ENCODE peak calls at places on chromosomes 13 and 19, in four cellular contexts. Y is fibroblast of the aortic adventitia, R is fibroblast of lung, M is heart right ventricle. N is an unnamed sample.
A peak's percentile ranks its signal among the peaks of the same experiment; 100 is the strongest.

GRCh38 chr19:43101950-43102349 is 19.4 kb upstream of the PSG2 start:
- DNase-seq in Y (no peak), M (no peak), R (no peak), N (no peak)

GRCh38 chr13:30870049-30870884 is 35.8 kb upstream of the MEDAG start:
- DNase-seq in R (peak; percentile 99), M (peak; percentile 77), Y (peak; percentile 100), N (no peak)

GRCh38 chr19:38023661-38024574 is 116.9 kb downstream of the SIPA1L3 start:
- DNase-seq in M (no peak), R (no peak), Y (no peak), N (no peak)

GRCh38 chr13:101307181-101307701 is 109.1 kb downstream of the NALCN start:
- DNase-seq in M (no peak), Y (peak; percentile 94), R (peak; percentile 100), N (peak; percentile 32)

GRCh38 chr13:64791373-64791772 is 2438.8 kb downstream of the PCDH9 start:
- DNase-seq in R (no peak), Y (no peak), M (no peak), N (no peak)

GRCh38 chr13:95032114-95032513 is 269.1 kb downstream of the ABCC4 start:
- DNase-seq in Y (no peak), R (no peak), M (no peak), N (no peak)

GRCh38 chr19:4326837-4327251 is 11.8 kb downstream of the STAP2 start:
- DNase-seq in M (no peak), Y (no peak), R (no peak), N (no peak)

GRCh38 chr13:40272776-40273139 is 393.7 kb downstream of the FOXO1 start:
- DNase-seq in Y (peak; percentile 84), M (no peak), R (peak; percentile 90), N (no peak)

GRCh38 chr13:63481334-63481733 is 2065.7 kb upstream of the PCDH20 start:
- DNase-seq in Y (peak; percentile 50), R (peak; percentile 16), M (no peak), N (peak; percentile 62)

GRCh38 chr19:43625918-43626579 is 6.6 kb upstream of the ZNF428 start:
- DNase-seq in R (no peak), M (peak; percentile 24), Y (no peak), N (no peak)

GRCh38 chr13:74145249-74145970 is 11.2 kb upstream of the KLF12 start:
- DNase-seq in M (no peak), Y (peak; percentile 74), R (peak; percentile 81), N (no peak)

GRCh38 chr19:48603850-48604249 is 2.7 kb upstream of the SPACA4 start:
- DNase-seq in R (no peak), M (no peak), Y (no peak), N (no peak)

GRCh38 chr13:44932850-44933251 is 56.4 kb downstream of the NUFIP1 start:
- DNase-seq in M (no peak), Y (peak; percentile 74), R (peak; percentile 64), N (no peak)

GRCh38 chr13:98143601-98144500 is 957 bp downstream of the FARP1 start:
- DNase-seq in M (peak; percentile 45), Y (peak; percentile 42), R (peak; percentile 52), N (no peak)

GRCh38 chr19:4976412-4977298 is 7.7 kb downstream of the KDM4B start:
- DNase-seq in M (peak; percentile 65), R (peak; percentile 93), Y (peak; percentile 98), N (no peak)

GRCh38 chr19:19169236-19170052 is 619 bp downstream of the MEF2B start:
- DNase-seq in R (no peak), Y (no peak), M (no peak), N (no peak)

GRCh38 chr13:20080377-20081164 is 80.3 kb downstream of the GJA3 start:
- DNase-seq in M (no peak), Y (no peak), R (no peak), N (no peak)

GRCh38 chr19:16386619-16387240 is 62.1 kb downstream of the KLF2 start:
- DNase-seq in R (peak; percentile 40), Y (peak; percentile 75), M (no peak), N (peak; percentile 16)

GRCh38 chr13:45369116-45369515 is 28.1 kb upstream of the TPT1 start:
- DNase-seq in M (no peak), R (no peak), Y (no peak), N (no peak)

GRCh38 chr19:49073514-49074378 is 1.2 kb upstream of the KCNA7 start:
- DNase-seq in M (no peak), Y (no peak), R (no peak), N (no peak)

GRCh38 chr19:48714759-48715261 is 4.7 kb downstream of the MAMSTR start:
- DNase-seq in R (no peak), M (no peak), Y (no peak), N (no peak)

GRCh38 chr19:33405491-33406461 is 32.3 kb downstream of the CEBPG start:
- DNase-seq in Y (no peak), M (no peak), R (no peak), N (no peak)

GRCh38 chr19:13794388-13794751 is 873 bp upstream of the ZSWIM4 start:
- DNase-seq in R (peak; percentile 98), M (peak; percentile 74), Y (peak; percentile 94), N (peak; percentile 65)

GRCh38 chr13:106182404-106182803 is 353.1 kb downstream of the EFNB2 start:
- DNase-seq in M (no peak), R (peak; percentile 96), Y (peak; percentile 60), N (no peak)

GRCh38 chr13:39910833-39911232 is 255.4 kb downstream of the COG6 start:
- DNase-seq in M (peak; percentile 21), R (peak; percentile 34), Y (peak; percentile 94), N (no peak)

GRCh38 chr13:60418954-60419353 is 21.9 kb downstream of the TDRD3 start:
- DNase-seq in Y (no peak), M (no peak), R (no peak), N (no peak)

GRCh38 chr13:98530236-98530635 is 46.7 kb downstream of the STK24 start:
- DNase-seq in M (no peak), R (no peak), Y (no peak), N (no peak)

GRCh38 chr19:15471639-15472101 is 7.3 kb upstream of the RASAL3 start:
- DNase-seq in Y (no peak), R (no peak), M (no peak), N (no peak)

GRCh38 chr19:33464733-33465115 is 56.9 kb downstream of the PEPD start:
- DNase-seq in Y (no peak), M (no peak), R (no peak), N (no peak)

GRCh38 chr13:27481766-27482165 is 31.4 kb upstream of the MTIF3 start:
- DNase-seq in M (no peak), Y (peak; percentile 16), R (no peak), N (no peak)

GRCh38 chr19:42270346-42271044 is 1.4 kb downstream of the CIC start:
- DNase-seq in Y (peak; percentile 85), R (peak; percentile 68), M (no peak), N (peak; percentile 90)

GRCh38 chr13:23899555-23899954 is 2.3 kb upstream of the C1QTNF9B start:
- DNase-seq in M (no peak), Y (peak; percentile 76), R (peak; percentile 52), N (no peak)

GRCh38 chr13:95833126-95833525 is 156.2 kb downstream of the DNAJC3 start:
- DNase-seq in R (no peak), Y (peak; percentile 2), M (no peak), N (no peak)

GRCh38 chr13:74767031-74767430 is 632.8 kb upstream of the KLF12 start:
- DNase-seq in R (peak; percentile 57), M (no peak), Y (peak; percentile 79), N (no peak)

GRCh38 chr13:90443268-90443667 is 904.2 kb upstream of the MIR17HG start:
- DNase-seq in R (peak; percentile 32), Y (no peak), M (no peak), N (no peak)

GRCh38 chr19:33685541-33685940 is 63.8 kb downstream of the CHST8 start:
- DNase-seq in M (no peak), Y (no peak), R (no peak), N (no peak)

GRCh38 chr13:113840541-113841354 is 23.1 kb downstream of the GAS6 start:
- DNase-seq in M (no peak), Y (no peak), R (no peak), N (no peak)

GRCh38 chr19:11373166-11373884 is 1.1 kb upstream of the SWSAP1 start:
- DNase-seq in R (peak; percentile 36), Y (peak; percentile 22), M (no peak), N (no peak)
- H3K4me3 ChIP-seq in R (no peak overlapping the region), Y (no peak overlapping the region), M (no peak overlapping the region), N (no peak overlapping the region)

DNA sequence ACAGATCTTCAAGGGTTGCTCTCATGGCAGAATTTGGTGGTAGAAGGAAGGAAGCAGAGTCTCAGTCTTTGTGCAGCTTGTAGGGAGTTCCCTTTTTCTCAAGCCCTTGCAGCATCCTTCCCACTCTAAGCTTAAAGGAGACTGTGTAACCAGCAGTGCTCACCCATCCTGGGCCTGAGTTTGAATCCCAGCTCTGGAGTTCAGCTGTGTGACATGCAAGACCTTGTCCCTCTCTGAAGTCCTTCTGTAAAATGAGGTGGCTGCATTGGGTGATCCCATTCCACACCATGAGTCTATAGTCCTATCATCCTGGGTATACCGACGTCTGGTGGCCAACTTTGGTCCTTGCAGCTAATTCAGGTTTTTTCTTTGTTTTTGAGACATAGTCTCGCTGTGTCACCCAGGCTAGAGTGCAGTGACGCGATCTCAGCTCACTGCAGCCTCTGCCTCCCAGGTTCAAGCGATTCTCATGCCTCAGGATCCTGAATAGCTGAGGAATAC is 9.8 kb downstream of the SIGLEC10 start:
- DNase-seq in M (no peak), R (no peak), Y (peak; percentile 22), N (no peak)
- TF ChIP-seq CTCF in M (peak; percentile 30), R (peak; percentile 38), Y (peak; percentile 52), N (peak; percentile 53)

GRCh38 chr19:32337176-32337808 is 8.1 kb upstream of the ZNF507 start:
- DNase-seq in M (no peak), R (no peak), Y (no peak), N (peak; percentile 78)

GRCh38 chr19:32339988-32340874 is 5.2 kb upstream of the ZNF507 start:
- DNase-seq in R (peak; percentile 17), M (peak; percentile 68), Y (peak; percentile 43), N (no peak)

GRCh38 chr19:32333227-32333626 is 12.2 kb upstream of the ZNF507 start:
- DNase-seq in M (no peak), Y (no peak), R (no peak), N (no peak)

GRCh38 chr19:32336259-32337111 is 8.9 kb upstream of the ZNF507 start:
- DNase-seq in R (no peak), M (no peak), Y (peak; percentile 76), N (peak; percentile 54)
- H3K4me3 ChIP-seq in R (peak overlapping the region; percentile 36), M (peak overlapping the region; percentile 49), Y (peak overlapping the region; percentile 52), N (peak overlapping the region; percentile 39)

GRCh38 chr19:39045506-39045905 is 13.2 kb upstream of the FBXO27 start:
- DNase-seq in Y (no peak), R (no peak), M (no peak), N (no peak)

GRCh38 chr19:39052846-39053245 is 20.5 kb upstream of the FBXO27 start:
- DNase-seq in M (no peak), R (no peak), Y (no peak), N (no peak)

GRCh38 chr19:39052243-39052746 is 19.9 kb upstream of the FBXO27 start:
- DNase-seq in Y (peak; percentile 65), R (peak; percentile 49), M (peak; percentile 55), N (no peak)

GRCh38 chr19:39046037-39046821 is 13.9 kb upstream of the FBXO27 start:
- DNase-seq in Y (peak; percentile 17), M (no peak), R (no peak), N (no peak)

DNA sequence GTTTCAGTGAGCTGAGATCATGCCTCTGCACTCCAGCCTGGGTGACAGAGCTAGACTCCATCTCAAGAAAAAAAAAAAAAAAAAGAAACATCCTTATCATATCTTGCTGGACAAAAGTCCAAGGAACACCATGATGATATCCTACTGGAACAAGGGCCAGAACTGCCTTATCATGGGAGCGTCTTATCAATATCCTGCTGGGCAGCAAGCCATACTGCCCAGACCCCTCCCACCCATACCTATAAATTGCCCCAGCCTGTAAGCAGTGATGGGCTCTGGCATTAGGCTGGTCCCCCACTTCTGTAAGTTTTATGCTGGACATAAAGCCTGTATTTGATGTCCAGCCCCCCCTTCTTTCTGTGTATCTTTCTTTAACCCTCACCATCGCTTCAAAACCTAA is 14.7 kb upstream of the FBXO27 start:
- DNase-seq in Y (no peak), R (no peak), M (no peak), N (no peak)
- TF ChIP-seq CTCF in Y (no peak), R (no peak), M (no peak), N (no peak)